ENCODE peak calls at places on chromosomes 16 and 17, in five cellular contexts. M is activated CD4-positive, alpha-beta T cell treated with anti-CD3 and anti-CD28 coated beads for 4 hours; O is breast epithelium; P is dermis microvascular lymphatic vessel endothelial cell; J is body of pancreas. D is an unnamed sample.

GRCh38 chr16:84184775-84185174 is 2.1 kb downstream of the TAF1C start:
- DNase-seq in M (no peak), O (no peak), P (peak), J (peak), D (no peak)

GRCh38 chr17:17412331-17412730 is 64.5 kb upstream of the MED9 start:
- DNase-seq in M (no peak), O (no peak), P (peak), J (no peak), D (no peak)

GRCh38 chr17:44376124-44376523 is 12.5 kb upstream of the FAM171A2 start:
- DNase-seq in M (no peak), O (no peak), P (no peak), J (no peak), D (no peak)

GRCh38 chr17:51427259-51428255 is 167.2 kb downstream of the UTP18 start:
- DNase-seq in M (peak), O (no peak), P (peak), J (peak), D (peak)

GRCh38 chr17:57302690-57303089 is 46.4 kb downstream of the MSI2 start:
- DNase-seq in M (no peak), O (no peak), P (no peak), J (no peak), D (no peak)

GRCh38 chr17:77440571-77440981 is 299.8 kb downstream of the SEC14L1 start:
- DNase-seq in M (no peak), O (no peak), P (no peak), J (no peak), D (no peak)

GRCh38 chr17:74964988-74965622 is 7.5 kb downstream of the HID1 start:
- DNase-seq in M (no peak), O (no peak), P (no peak), J (no peak), D (no peak)

GRCh38 chr17:17913695-17914332 is 58.4 kb downstream of the TOM1L2 start:
- DNase-seq in M (peak), O (peak), P (peak), J (peak), D (peak)

GRCh38 chr16:7651803-7652570 is 319.3 kb downstream of the RBFOX1 start:
- DNase-seq in M (no peak), O (no peak), P (no peak), J (no peak), D (no peak)

GRCh38 chr17:59829217-59830006 is 63.3 kb downstream of the TUBD1 start:
- DNase-seq in M (peak), O (no peak), P (peak), J (no peak), D (no peak)

GRCh38 chr17:65527857-65528591 is 33.4 kb downstream of the AXIN2 start:
- DNase-seq in M (no peak), O (no peak), P (no peak), J (no peak), D (no peak)

GRCh38 chr17:36641331-36641876 is 40.0 kb downstream of the MRM1 start:
- DNase-seq in M (no peak), O (no peak), P (no peak), J (no peak), D (no peak)

GRCh38 chr17:52147872-52148271 is 10.6 kb downstream of the CA10 start:
- DNase-seq in M (no peak), O (no peak), P (peak), J (no peak), D (no peak)

GRCh38 chr16:70151391-70151790 is 22.2 kb upstream of the CLEC18C start:
- DNase-seq in M (no peak), O (no peak), P (no peak), J (no peak), D (no peak)

GRCh38 chr16:68519225-68519745 is 19.8 kb upstream of the ZFP90 start:
- DNase-seq in M (no peak), O (no peak), P (no peak), J (no peak), D (no peak)

GRCh38 chr17:48351916-48352332 is 78.1 kb downstream of the SKAP1 start:
- DNase-seq in M (no peak), O (no peak), P (peak), J (no peak), D (no peak)

GRCh38 chr17:66025551-66025950 is 166.4 kb downstream of the CEP112 start:
- DNase-seq in M (no peak), O (no peak), P (no peak), J (no peak), D (no peak)

GRCh38 chr17:48726916-48727286 is 1.6 kb downstream of the HOXB13 start:
- DNase-seq in M (no peak), O (no peak), P (no peak), J (no peak), D (no peak)

GRCh38 chr16:67246945-67247697 is at the start of gene FHOD1:
- DNase-seq in M (peak), O (peak), P (peak), J (peak), D (peak)

D was measured in CD8-positive, alpha-beta T cell.